ENCODE peak calls at places on chromosomes 11 and 22, in nine cellular contexts. L is GM23248, X is SK-N-SH, J is MM.1S, R is PC-3, H is GM23338, D is OCI-LY7, G is HCT116, I is hepatocyte. E is an unnamed sample. For H3K79me2, the result is how much of the 10 kb centered on the place peaks cover.

GRCh38 chr11:92765965-92766371 is 203.5 kb upstream of the MTNR1B start:
- DNase-seq in L (peak), X (peak), J (no peak), R (no peak), H (peak), D (no peak), G (no peak), I (no peak), E (peak)

GRCh38 chr11:128901655-128902514 is 10.7 kb downstream of the KCNJ5 start:
- DNase-seq in L (no peak), X (no peak), J (no peak), R (no peak), H (peak), D (no peak), G (no peak), I (peak), E (peak)

GRCh38 chr11:134564472-134565200 is 152.6 kb upstream of the B3GAT1 start:
- DNase-seq in L (no peak), X (no peak), J (no peak), R (no peak), H (no peak), D (no peak), G (no peak), I (no peak), E (no peak)

GRCh38 chr11:70020336-70021214 is 57.5 kb upstream of the ANO1 start:
- DNase-seq in L (peak), X (no peak), J (no peak), R (peak), H (no peak), D (no peak), G (no peak), I (no peak), E (no peak)

GRCh38 chr22:46595545-46595944 is 24.6 kb upstream of the GRAMD4 start:
- DNase-seq in L (no peak), X (no peak), J (no peak), R (no peak), H (no peak), D (no peak), G (no peak), I (peak), E (peak)

GRCh38 chr22:50304528-50305392 is 2.7 kb downstream of the PLXNB2 start:
- DNase-seq in L (peak), X (no peak), J (no peak), R (peak), H (no peak), D (no peak), G (no peak), I (peak), E (no peak)

GRCh38 chr11:44619931-44620725 is 54.7 kb downstream of the CD82 start:
- DNase-seq in L (no peak), X (no peak), J (no peak), R (no peak), H (no peak), D (no peak), G (no peak), I (no peak), E (no peak)

GRCh38 chr11:72589802-72590761 is 84.1 kb downstream of the PDE2A start:
- DNase-seq in L (peak), X (peak), J (peak), R (peak), H (peak), D (peak), G (no peak), I (peak), E (peak)

GRCh38 chr22:39459681-39460080 is 2.9 kb downstream of the MGAT3 start:
- DNase-seq in L (no peak), X (no peak), J (no peak), R (no peak), H (no peak), D (no peak), G (no peak), I (no peak), E (no peak)

GRCh38 chr11:61598886-61599868 is 18.3 kb upstream of the SYT7 start:
- DNase-seq in L (peak), X (peak), J (no peak), R (peak), H (peak), D (no peak), G (no peak), I (peak), E (peak)

GRCh38 chr11:110432713-110433392 is 3.1 kb downstream of the FDX1 start:
- DNase-seq in L (no peak), X (peak), J (no peak), R (peak), H (no peak), D (no peak), G (no peak), I (no peak), E (peak)

GRCh38 chr11:17638311-17638710 is 81.1 kb upstream of the MYOD1 start:
- DNase-seq in L (no peak), X (no peak), J (no peak), R (no peak), H (no peak), D (no peak), G (no peak), I (no peak), E (no peak)

GRCh38 chr11:6703247-6704063 is 20.3 kb upstream of the MRPL17 start:
- DNase-seq in L (peak), X (peak), J (peak), R (peak), H (peak), D (peak), G (peak), I (peak), E (peak)

GRCh38 chr11:3132831-3133455 is 32.2 kb downstream of the OSBPL5 start:
- DNase-seq in L (no peak), X (no peak), J (no peak), R (no peak), H (no peak), D (no peak), G (no peak), I (no peak), E (no peak)

GRCh38 chr22:45966892-45967365 is 10.0 kb downstream of the WNT7B start:
- DNase-seq in L (no peak), X (no peak), J (no peak), R (no peak), H (peak), D (no peak), G (no peak), I (no peak), E (peak)

GRCh38 chr11:117989351-117990102 is 3.3 kb downstream of the IL10RA start:
- DNase-seq in L (no peak), X (no peak), J (no peak), R (no peak), H (no peak), D (no peak), G (no peak), I (no peak), E (no peak)
- H3K79me2 ChIP-seq in L (under half), X (under half), J (half or more), R (under half), H (under half), D (under half), G (under half), I (under half), E (under half)

GRCh38 chr11:18700872-18701271 is 2.3 kb downstream of the TMEM86A start:
- DNase-seq in L (no peak), X (no peak), J (no peak), R (no peak), H (no peak), D (no peak), G (no peak), I (no peak), E (no peak)

GRCh38 chr11:18700375-18700774 is 1.8 kb downstream of the TMEM86A start:
- DNase-seq in L (no peak), X (no peak), J (no peak), R (peak), H (no peak), D (no peak), G (no peak), I (no peak), E (no peak)

GRCh38 chr11:18698341-18699268 is at the start of gene TMEM86A:
- DNase-seq in L (peak), X (peak), J (peak), R (peak), H (peak), D (peak), G (peak), I (peak), E (peak)

GRCh38 chr11:18699269-18699596 is 654 bp downstream of the TMEM86A start:
- DNase-seq in L (peak), X (peak), J (no peak), R (no peak), H (no peak), D (no peak), G (no peak), I (no peak), E (no peak)

DNA sequence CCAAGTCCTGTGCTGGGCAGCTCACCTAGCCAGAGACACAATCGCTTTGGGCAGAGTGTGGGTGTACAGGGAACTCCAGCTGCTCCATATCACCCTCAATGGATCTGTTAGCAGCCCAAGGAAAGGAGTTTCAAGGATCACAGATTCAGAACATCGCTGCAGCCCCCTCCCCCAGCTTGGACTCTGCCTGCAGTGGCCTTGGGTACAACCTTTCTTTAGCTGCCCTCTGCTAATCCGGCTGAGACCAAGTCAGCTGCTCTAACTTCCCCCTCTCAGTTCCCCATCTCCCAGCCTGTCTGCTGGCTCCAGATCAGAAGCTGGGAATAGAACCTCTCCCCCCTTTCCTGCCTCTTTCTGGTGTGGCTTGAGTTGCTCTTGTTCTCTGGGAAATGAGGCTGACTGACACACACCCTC is 1.3 kb downstream of the TMEM86A start:
- DNase-seq in L (no peak), X (no peak), J (no peak), R (no peak), H (no peak), D (no peak), G (no peak), I (no peak), E (no peak)
- H3K4me3 ChIP-seq in L (no peak), X (peak), J (no peak), R (peak), H (peak), D (no peak), G (no peak), I (no peak), E (peak)

DNA sequence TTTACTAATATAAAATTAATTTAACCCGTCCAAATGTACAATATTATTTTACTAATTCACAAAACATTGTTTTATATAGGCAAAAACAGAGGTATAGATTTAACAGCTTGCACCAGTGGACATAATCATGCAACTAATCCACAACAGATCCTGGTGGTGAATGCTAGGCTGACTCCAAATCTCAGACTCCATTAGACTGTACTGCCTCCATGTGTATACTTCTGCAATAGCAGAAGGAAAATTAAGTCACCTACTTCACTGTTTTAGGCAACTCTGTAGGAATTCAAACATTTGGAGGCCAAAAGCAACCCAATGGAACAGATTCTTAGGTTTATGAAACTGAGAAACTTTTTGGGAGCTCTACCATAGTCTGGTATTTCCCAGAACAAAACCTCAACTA is 30.0 kb upstream of the RAB39A start:
- DNase-seq in L (peak), X (peak), J (peak), R (peak), H (peak), D (peak), G (peak), I (peak), E (peak)
- TF ChIP-seq EZH2phosphoT487 in L (no peak), X (no peak), J (no peak), R (no peak), H (no peak), D (no peak), G (no peak), I (no peak), E (no peak)

GRCh38 chr11:748007-748359 is 719 bp downstream of the TALDO1 start:
- DNase-seq in L (peak), X (peak), J (peak), R (no peak), H (no peak), D (no peak), G (no peak), I (no peak), E (peak)
- H3K79me2 ChIP-seq in L (half or more), X (half or more), J (half or more), R (half or more), H (half or more), D (half or more), G (half or more), I (half or more), E (half or more)

DNA sequence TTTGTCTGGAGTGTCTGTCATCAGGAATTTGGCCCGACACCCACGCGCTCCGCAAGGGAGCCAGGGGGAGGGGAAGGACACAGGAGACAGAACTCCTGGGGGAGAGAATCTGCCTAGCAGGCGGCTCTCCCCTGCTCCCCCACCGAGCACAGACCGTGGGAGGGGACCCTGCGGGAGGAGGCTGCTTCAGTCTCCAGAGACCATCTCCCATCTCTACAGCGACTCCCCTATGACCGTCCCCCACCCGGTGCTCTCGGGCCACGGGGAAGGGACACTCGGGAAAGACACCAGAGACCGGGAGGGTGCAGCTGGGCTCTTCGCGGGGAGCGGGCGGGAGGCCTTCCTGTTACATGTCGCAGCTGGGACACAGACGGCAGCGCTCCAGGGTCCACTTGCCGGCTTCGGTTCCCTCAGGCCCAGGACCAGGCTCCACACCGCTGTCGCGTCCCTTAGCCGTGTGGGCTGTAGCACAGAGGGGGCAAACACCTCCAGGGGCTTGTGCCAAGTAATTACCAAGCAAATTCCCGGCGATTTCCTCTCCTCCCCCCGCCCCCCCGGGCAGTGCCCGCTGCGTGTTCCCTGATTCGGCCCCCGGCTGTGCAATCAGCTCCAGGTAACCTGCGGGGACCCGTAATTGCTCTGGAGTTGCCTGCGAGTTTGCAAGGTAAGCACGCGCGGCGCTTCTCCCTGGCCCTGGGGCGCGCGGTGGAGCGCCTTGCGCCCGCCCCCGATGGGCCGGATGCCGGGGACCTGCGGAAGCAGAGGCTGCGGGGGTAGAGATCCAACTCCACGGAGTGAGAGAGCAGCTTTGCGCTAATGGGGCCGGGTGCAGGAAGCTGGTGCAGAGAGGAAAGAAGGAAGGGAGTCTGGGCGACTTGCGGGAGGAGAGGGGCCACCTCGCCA is 155.1 kb upstream of the CADM1 start:
- DNase-seq in L (no peak), X (peak), J (no peak), R (no peak), H (peak), D (no peak), G (no peak), I (peak), E (peak)
- H3K4me3 ChIP-seq in L (no peak), X (peak), J (no peak), R (no peak), H (peak), D (no peak), G (no peak), I (peak), E (peak)

DNA sequence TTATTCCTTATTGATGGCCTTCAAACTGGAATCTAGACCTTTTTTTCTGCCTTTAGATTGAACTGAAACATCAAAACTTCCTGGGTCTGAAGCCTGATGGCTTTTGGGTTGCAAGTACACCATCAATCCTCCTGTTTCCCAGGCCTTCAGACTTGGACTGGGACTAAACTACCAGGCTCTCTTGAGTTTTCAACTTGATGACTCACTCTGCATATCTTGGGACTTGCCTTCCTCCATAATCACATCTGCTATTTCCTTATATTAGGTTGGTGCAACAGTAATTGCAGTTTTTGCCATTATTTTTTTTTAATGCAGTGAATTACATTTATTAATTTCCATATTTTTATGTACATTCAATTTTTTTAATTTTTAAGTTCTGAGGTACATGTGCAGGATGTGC is 7.0 kb downstream of the OR51B5 start:
- DNase-seq in L (peak), X (no peak), J (no peak), R (no peak), H (no peak), D (no peak), G (no peak), I (no peak), E (no peak)
- TF ChIP-seq EZH2phosphoT487 in L (no peak), X (no peak), J (no peak), R (no peak), H (no peak), D (no peak), G (no peak), I (no peak), E (no peak)

GRCh38 chr11:125167292-125167953 is 2.9 kb downstream of the PKNOX2 start:
- DNase-seq in L (no peak), X (no peak), J (no peak), R (no peak), H (peak), D (no peak), G (no peak), I (peak), E (peak)
- H3K79me2 ChIP-seq in L (under half), X (under half), J (under half), R (under half), H (under half), D (under half), G (under half), I (under half), E (under half)

GRCh38 chr11:85643255-85643654 is 4.5 kb upstream of the TMEM126A start:
- DNase-seq in L (no peak), X (no peak), J (no peak), R (peak), H (peak), D (no peak), G (no peak), I (peak), E (no peak)

GRCh38 chr11:85651118-85651517 is 3.4 kb downstream of the TMEM126A start:
- DNase-seq in L (no peak), X (no peak), J (no peak), R (no peak), H (peak), D (no peak), G (no peak), I (no peak), E (no peak)

GRCh38 chr11:85653048-85653447 is 5.3 kb downstream of the TMEM126A start:
- DNase-seq in L (no peak), X (no peak), J (no peak), R (no peak), H (no peak), D (no peak), G (no peak), I (no peak), E (no peak)

GRCh38 chr11:85647078-85647477 is 689 bp upstream of the TMEM126A start:
- DNase-seq in L (peak), X (peak), J (no peak), R (no peak), H (no peak), D (no peak), G (no peak), I (peak), E (no peak)

GRCh38 chr11:85647604-85648299 is at the start of gene TMEM126A:
- DNase-seq in L (peak), X (peak), J (peak), R (peak), H (peak), D (peak), G (peak), I (peak), E (peak)
- H3K4me3 ChIP-seq in L (peak), X (peak), J (peak), R (peak), H (peak), D (peak), G (peak), I (peak), E (peak)

DNA sequence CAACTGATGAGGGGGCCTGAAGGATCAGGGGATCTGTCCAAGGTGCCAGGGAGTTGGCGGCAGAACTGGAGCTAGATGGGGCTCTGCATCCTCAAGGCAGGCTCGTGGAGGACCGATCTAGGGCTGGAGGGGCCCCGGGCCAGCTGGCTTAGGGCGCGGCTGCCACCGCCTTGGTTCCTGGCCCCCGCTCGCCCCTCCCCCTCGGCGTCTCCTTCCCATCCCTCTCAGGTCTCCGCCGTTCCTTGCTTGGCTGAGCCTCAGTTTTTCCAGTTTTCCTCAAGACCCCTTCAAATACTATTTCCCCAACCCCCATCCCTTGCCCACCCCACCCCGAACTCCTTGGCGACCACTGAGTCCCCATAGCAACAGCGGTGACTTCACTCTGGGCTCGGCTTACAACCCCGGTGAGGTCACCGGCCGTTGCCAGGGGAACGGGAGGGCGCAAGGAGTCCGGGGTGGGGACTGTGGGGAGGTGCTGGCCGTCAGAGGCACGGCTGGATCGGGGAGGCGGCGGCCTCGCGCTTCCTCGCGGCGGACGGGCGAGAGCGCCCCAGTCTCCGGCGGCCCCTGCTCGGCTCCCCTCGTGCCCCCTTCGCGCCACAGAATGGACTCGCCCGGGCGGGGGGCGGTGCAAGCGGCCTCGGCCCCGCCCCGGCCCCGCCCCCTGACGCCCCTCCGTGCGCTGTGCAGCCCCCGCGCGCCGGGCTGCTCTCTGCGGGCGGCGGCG is 7.5 kb downstream of the FREY1 start:
- DNase-seq in L (peak), X (peak), J (no peak), R (peak), H (peak), D (peak), G (no peak), I (peak), E (peak)
- TF ChIP-seq EZH2phosphoT487 in L (no peak), X (no peak), J (no peak), R (no peak), H (no peak), D (no peak), G (no peak), I (no peak), E (no peak)

E was measured in neural progenitor cell.